ENCODE peak calls at places on chromosomes 5 and 9, in seven cellular contexts. One of them, this sample, is unnamed.

GRCh38 chr5:37208883-37209808 is 40.0 kb downstream of the CPLANE1 start:
- DNase-seq in epithelial cell of esophagus: no peak
- DNase-seq in A673: peak
- DNase-seq in esophagus muscularis mucosa: no peak
- DNase-seq in CD8-positive, alpha-beta T cell: no peak
- DNase-seq in AG10803: peak
- DNase-seq in brain microvascular endothelial cell: no peak
- DNase-seq in this sample: no peak

GRCh38 chr5:169545762-169546161 is 37.8 kb upstream of the SPDL1 start:
- DNase-seq in epithelial cell of esophagus: peak
- DNase-seq in A673: no peak
- DNase-seq in esophagus muscularis mucosa: no peak
- DNase-seq in CD8-positive, alpha-beta T cell: no peak
- DNase-seq in AG10803: peak
- DNase-seq in brain microvascular endothelial cell: no peak
- DNase-seq in this sample: no peak

GRCh38 chr9:105064248-105065118 is 136.5 kb upstream of the ABCA1 start:
- DNase-seq in epithelial cell of esophagus: peak
- DNase-seq in A673: peak
- DNase-seq in esophagus muscularis mucosa: peak
- DNase-seq in CD8-positive, alpha-beta T cell: no peak
- DNase-seq in AG10803: peak
- DNase-seq in brain microvascular endothelial cell: peak
- DNase-seq in this sample: peak

GRCh38 chr9:136808781-136809158 is 1.0 kb downstream of the RABL6 start:
- DNase-seq in epithelial cell of esophagus: peak
- DNase-seq in A673: peak
- DNase-seq in esophagus muscularis mucosa: no peak
- DNase-seq in CD8-positive, alpha-beta T cell: no peak
- DNase-seq in AG10803: peak
- DNase-seq in brain microvascular endothelial cell: no peak
- DNase-seq in this sample: no peak

GRCh38 chr5:140571105-140571504 is 6.5 kb downstream of the SLC35A4 start:
- DNase-seq in epithelial cell of esophagus: no peak
- DNase-seq in A673: no peak
- DNase-seq in esophagus muscularis mucosa: no peak
- DNase-seq in CD8-positive, alpha-beta T cell: no peak
- DNase-seq in AG10803: no peak
- DNase-seq in brain microvascular endothelial cell: no peak
- DNase-seq in this sample: no peak

GRCh38 chr9:20685769-20686168 is 1.7 kb downstream of the FOCAD start:
- DNase-seq in epithelial cell of esophagus: no peak
- DNase-seq in A673: no peak
- DNase-seq in esophagus muscularis mucosa: no peak
- DNase-seq in CD8-positive, alpha-beta T cell: no peak
- DNase-seq in AG10803: no peak
- DNase-seq in brain microvascular endothelial cell: no peak
- DNase-seq in this sample: no peak

GRCh38 chr9:77811832-77812231 is 163.7 kb upstream of the GNA14 start:
- DNase-seq in epithelial cell of esophagus: peak
- DNase-seq in A673: no peak
- DNase-seq in esophagus muscularis mucosa: no peak
- DNase-seq in CD8-positive, alpha-beta T cell: no peak
- DNase-seq in AG10803: no peak
- DNase-seq in brain microvascular endothelial cell: no peak
- DNase-seq in this sample: no peak

GRCh38 chr9:121307976-121308375 is 40.0 kb downstream of the GSN start:
- DNase-seq in epithelial cell of esophagus: no peak
- DNase-seq in A673: no peak
- DNase-seq in esophagus muscularis mucosa: no peak
- DNase-seq in CD8-positive, alpha-beta T cell: no peak
- DNase-seq in AG10803: no peak
- DNase-seq in brain microvascular endothelial cell: no peak
- DNase-seq in this sample: no peak

GRCh38 chr5:83473344-83474169 is 2.0 kb downstream of the VCAN start:
- DNase-seq in epithelial cell of esophagus: peak
- DNase-seq in A673: peak
- DNase-seq in esophagus muscularis mucosa: peak
- DNase-seq in CD8-positive, alpha-beta T cell: no peak
- DNase-seq in AG10803: peak
- DNase-seq in brain microvascular endothelial cell: peak
- DNase-seq in this sample: peak

GRCh38 chr9:111427186-111427585 is 57.0 kb downstream of the ECPAS start:
- DNase-seq in epithelial cell of esophagus: peak
- DNase-seq in A673: peak
- DNase-seq in esophagus muscularis mucosa: no peak
- DNase-seq in CD8-positive, alpha-beta T cell: no peak
- DNase-seq in AG10803: peak
- DNase-seq in brain microvascular endothelial cell: no peak
- DNase-seq in this sample: peak

GRCh38 chr5:93596676-93597441 is 13.8 kb downstream of the NR2F1 start:
- DNase-seq in epithelial cell of esophagus: peak
- DNase-seq in A673: no peak
- DNase-seq in esophagus muscularis mucosa: peak
- DNase-seq in CD8-positive, alpha-beta T cell: no peak
- DNase-seq in AG10803: no peak
- DNase-seq in brain microvascular endothelial cell: no peak
- DNase-seq in this sample: no peak

GRCh38 chr9:120931278-120932085 is 4.9 kb upstream of the TRAF1 start:
- DNase-seq in epithelial cell of esophagus: peak
- DNase-seq in A673: peak
- DNase-seq in esophagus muscularis mucosa: no peak
- DNase-seq in CD8-positive, alpha-beta T cell: no peak
- DNase-seq in AG10803: peak
- DNase-seq in brain microvascular endothelial cell: no peak
- DNase-seq in this sample: no peak

GRCh38 chr5:34591723-34592122 is 64.4 kb upstream of the RAI14 start:
- DNase-seq in epithelial cell of esophagus: no peak
- DNase-seq in A673: no peak
- DNase-seq in esophagus muscularis mucosa: no peak
- DNase-seq in CD8-positive, alpha-beta T cell: no peak
- DNase-seq in AG10803: no peak
- DNase-seq in brain microvascular endothelial cell: no peak
- DNase-seq in this sample: no peak

GRCh38 chr9:96008502-96009222 is 133.2 kb downstream of the ERCC6L2 start:
- DNase-seq in epithelial cell of esophagus: peak
- DNase-seq in A673: no peak
- DNase-seq in esophagus muscularis mucosa: no peak
- DNase-seq in CD8-positive, alpha-beta T cell: no peak
- DNase-seq in AG10803: no peak
- DNase-seq in brain microvascular endothelial cell: no peak
- DNase-seq in this sample: no peak

GRCh38 chr5:157502143-157502647 is 42.2 kb downstream of the NIPAL4 start:
- DNase-seq in epithelial cell of esophagus: no peak
- DNase-seq in A673: no peak
- DNase-seq in esophagus muscularis mucosa: no peak
- DNase-seq in CD8-positive, alpha-beta T cell: no peak
- DNase-seq in AG10803: no peak
- DNase-seq in brain microvascular endothelial cell: peak
- DNase-seq in this sample: no peak

GRCh38 chr9:6218099-6218502 is 2.5 kb downstream of the IL33 start:
- DNase-seq in epithelial cell of esophagus: peak
- DNase-seq in A673: peak
- DNase-seq in esophagus muscularis mucosa: no peak
- DNase-seq in CD8-positive, alpha-beta T cell: no peak
- DNase-seq in AG10803: peak
- DNase-seq in brain microvascular endothelial cell: no peak
- DNase-seq in this sample: peak

GRCh38 chr9:129720181-129720864 is 32.5 kb downstream of the PTGES start:
- DNase-seq in epithelial cell of esophagus: no peak
- DNase-seq in A673: no peak
- DNase-seq in esophagus muscularis mucosa: no peak
- DNase-seq in CD8-positive, alpha-beta T cell: no peak
- DNase-seq in AG10803: no peak
- DNase-seq in brain microvascular endothelial cell: no peak
- DNase-seq in this sample: no peak

GRCh38 chr5:180619563-180619915 is 28.2 kb upstream of the SCGB3A1 start:
- DNase-seq in epithelial cell of esophagus: no peak
- DNase-seq in A673: no peak
- DNase-seq in esophagus muscularis mucosa: no peak
- DNase-seq in CD8-positive, alpha-beta T cell: no peak
- DNase-seq in AG10803: no peak
- DNase-seq in brain microvascular endothelial cell: no peak
- DNase-seq in this sample: no peak
- H3K4me3 ChIP-seq in epithelial cell of esophagus: no peak
- H3K4me3 ChIP-seq in A673: peak
- H3K4me3 ChIP-seq in esophagus muscularis mucosa: no peak
- H3K4me3 ChIP-seq in CD8-positive, alpha-beta T cell: no peak
- H3K4me3 ChIP-seq in AG10803: no peak
- H3K4me3 ChIP-seq in brain microvascular endothelial cell: no peak
- H3K4me3 ChIP-seq in this sample: no peak

GRCh38 chr9:22975921-22976320 is 529.3 kb downstream of the DMRTA1 start:
- DNase-seq in epithelial cell of esophagus: no peak
- DNase-seq in A673: no peak
- DNase-seq in esophagus muscularis mucosa: no peak
- DNase-seq in CD8-positive, alpha-beta T cell: no peak
- DNase-seq in AG10803: peak
- DNase-seq in brain microvascular endothelial cell: no peak
- DNase-seq in this sample: no peak

GRCh38 chr9:22969350-22969979 is 522.8 kb downstream of the DMRTA1 start:
- DNase-seq in epithelial cell of esophagus: no peak
- DNase-seq in A673: no peak
- DNase-seq in esophagus muscularis mucosa: no peak
- DNase-seq in CD8-positive, alpha-beta T cell: no peak
- DNase-seq in AG10803: no peak
- DNase-seq in brain microvascular endothelial cell: no peak
- DNase-seq in this sample: no peak

GRCh38 chr9:22976454-22976853 is 529.8 kb downstream of the DMRTA1 start:
- DNase-seq in epithelial cell of esophagus: peak
- DNase-seq in A673: no peak
- DNase-seq in esophagus muscularis mucosa: no peak
- DNase-seq in CD8-positive, alpha-beta T cell: no peak
- DNase-seq in AG10803: peak
- DNase-seq in brain microvascular endothelial cell: no peak
- DNase-seq in this sample: no peak

DNA sequence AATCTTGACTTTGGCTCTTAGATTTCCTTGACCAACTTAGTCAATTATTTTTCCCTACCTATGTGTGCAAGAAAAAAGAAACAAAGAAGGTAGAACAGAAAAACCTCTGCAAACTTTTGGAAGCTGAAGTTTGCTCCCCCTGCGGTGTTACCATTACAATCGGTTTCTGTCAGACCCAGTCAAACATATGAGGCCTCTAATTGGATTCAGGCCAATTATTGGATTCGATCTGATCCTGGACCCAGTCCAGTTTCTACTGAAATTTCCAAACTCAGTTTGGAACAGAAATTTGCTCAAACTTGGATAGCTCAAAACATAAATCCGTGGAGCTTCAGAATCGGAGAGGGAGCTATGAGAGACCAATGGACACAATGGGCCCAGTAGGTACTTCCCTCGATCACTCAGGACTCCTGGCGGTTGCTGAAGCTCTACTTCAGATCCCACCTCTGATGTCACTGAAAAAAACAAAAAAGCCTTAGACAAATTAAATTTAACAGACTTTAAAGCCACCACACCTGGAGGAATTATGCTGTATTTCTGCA is 523.9 kb downstream of the DMRTA1 start:
- DNase-seq in epithelial cell of esophagus: no peak
- DNase-seq in A673: no peak
- DNase-seq in esophagus muscularis mucosa: no peak
- DNase-seq in CD8-positive, alpha-beta T cell: no peak
- DNase-seq in AG10803: no peak
- DNase-seq in brain microvascular endothelial cell: no peak
- DNase-seq in this sample: no peak
- TF ChIP-seq CTCF in epithelial cell of esophagus: no peak
- TF ChIP-seq CTCF in A673: no peak
- TF ChIP-seq CTCF in esophagus muscularis mucosa: no peak
- TF ChIP-seq CTCF in CD8-positive, alpha-beta T cell: no peak
- TF ChIP-seq CTCF in AG10803: no peak
- TF ChIP-seq CTCF in brain microvascular endothelial cell: no peak
- TF ChIP-seq CTCF in this sample: no peak

GRCh38 chr5:39420482-39421145 is 4.2 kb downstream of the DAB2 start:
- DNase-seq in epithelial cell of esophagus: no peak
- DNase-seq in A673: peak
- DNase-seq in esophagus muscularis mucosa: peak
- DNase-seq in CD8-positive, alpha-beta T cell: no peak
- DNase-seq in AG10803: peak
- DNase-seq in brain microvascular endothelial cell: peak
- DNase-seq in this sample: no peak
- H3K4me3 ChIP-seq in epithelial cell of esophagus: no peak
- H3K4me3 ChIP-seq in A673: no peak
- H3K4me3 ChIP-seq in esophagus muscularis mucosa: peak
- H3K4me3 ChIP-seq in CD8-positive, alpha-beta T cell: no peak
- H3K4me3 ChIP-seq in AG10803: peak
- H3K4me3 ChIP-seq in brain microvascular endothelial cell: no peak
- H3K4me3 ChIP-seq in this sample: no peak

DNA sequence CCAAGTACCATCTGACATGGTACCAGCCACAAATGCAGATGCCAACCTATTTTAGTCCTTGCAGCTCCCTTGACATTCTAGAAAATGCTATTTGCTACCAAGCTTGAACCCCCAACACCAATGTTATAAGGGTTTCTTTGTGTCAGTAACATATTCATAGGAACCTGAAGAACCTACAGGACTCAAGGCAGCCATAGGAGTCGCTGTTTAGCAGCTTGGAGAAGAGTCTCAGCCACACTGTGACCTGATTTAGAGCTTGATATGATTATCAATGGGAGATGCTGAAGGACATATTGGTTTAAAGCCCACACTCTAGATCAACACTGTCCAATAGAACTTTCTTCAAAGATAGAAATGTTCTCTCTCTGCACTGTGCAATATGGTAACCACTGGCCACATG is 6.4 kb upstream of the ZFR start:
- DNase-seq in epithelial cell of esophagus: peak
- DNase-seq in A673: peak
- DNase-seq in esophagus muscularis mucosa: no peak
- DNase-seq in CD8-positive, alpha-beta T cell: no peak
- DNase-seq in AG10803: no peak
- DNase-seq in brain microvascular endothelial cell: no peak
- DNase-seq in this sample: no peak
- TF ChIP-seq CTCF in epithelial cell of esophagus: peak
- TF ChIP-seq CTCF in A673: peak
- TF ChIP-seq CTCF in esophagus muscularis mucosa: no peak
- TF ChIP-seq CTCF in CD8-positive, alpha-beta T cell: no peak
- TF ChIP-seq CTCF in AG10803: no peak
- TF ChIP-seq CTCF in brain microvascular endothelial cell: peak
- TF ChIP-seq CTCF in this sample: peak